ENCODE peak calls at places on chromosome 9, in eight cellular contexts. One of them, this sample, is unnamed.

GRCh38 chr9:137907776-137908175 is 30.2 kb downstream of the CACNA1B start:
- DNase-seq in GM23338: no peak
- DNase-seq in neural progenitor cell: no peak
- DNase-seq in GM20000: no peak
- DNase-seq in brain microvascular endothelial cell: no peak
- DNase-seq in coronary artery: peak; percentile 40
- DNase-seq in GM12865: no peak
- DNase-seq in neural crest cell: no peak
- DNase-seq in this sample: no peak

GRCh38 chr9:136189394-136190236 is 15.3 kb downstream of the LHX3 start:
- DNase-seq in GM23338: peak; percentile 23
- DNase-seq in neural progenitor cell: peak; percentile 57
- DNase-seq in GM20000: no peak
- DNase-seq in brain microvascular endothelial cell: no peak
- DNase-seq in coronary artery: no peak
- DNase-seq in GM12865: no peak
- DNase-seq in neural crest cell: no peak
- DNase-seq in this sample: no peak

GRCh38 chr9:6944093-6944551 is 186.3 kb downstream of the KDM4C start:
- DNase-seq in GM23338: no peak
- DNase-seq in neural progenitor cell: no peak
- DNase-seq in GM20000: no peak
- DNase-seq in brain microvascular endothelial cell: peak; percentile 51
- DNase-seq in coronary artery: no peak
- DNase-seq in GM12865: no peak
- DNase-seq in neural crest cell: no peak
- DNase-seq in this sample: no peak

GRCh38 chr9:127149463-127150390 is 27.3 kb upstream of the ANGPTL2 start:
- DNase-seq in GM23338: no peak
- DNase-seq in neural progenitor cell: no peak
- DNase-seq in GM20000: no peak
- DNase-seq in brain microvascular endothelial cell: no peak
- DNase-seq in coronary artery: no peak
- DNase-seq in GM12865: no peak
- DNase-seq in neural crest cell: no peak
- DNase-seq in this sample: no peak

GRCh38 chr9:136529516-136530471 is 16.1 kb downstream of the NOTCH1 start:
- DNase-seq in GM23338: peak; percentile 68
- DNase-seq in neural progenitor cell: peak; percentile 56
- DNase-seq in GM20000: no peak
- DNase-seq in brain microvascular endothelial cell: no peak
- DNase-seq in coronary artery: no peak
- DNase-seq in GM12865: no peak
- DNase-seq in neural crest cell: no peak
- DNase-seq in this sample: no peak

GRCh38 chr9:38416461-38416860 is 7.8 kb downstream of the IGFBPL1 start:
- DNase-seq in GM23338: no peak
- DNase-seq in neural progenitor cell: no peak
- DNase-seq in GM20000: no peak
- DNase-seq in brain microvascular endothelial cell: no peak
- DNase-seq in coronary artery: no peak
- DNase-seq in GM12865: no peak
- DNase-seq in neural crest cell: no peak
- DNase-seq in this sample: no peak

GRCh38 chr9:127267793-127268507 is 3.4 kb downstream of the GARNL3 start:
- DNase-seq in GM23338: no peak
- DNase-seq in neural progenitor cell: no peak
- DNase-seq in GM20000: no peak
- DNase-seq in brain microvascular endothelial cell: no peak
- DNase-seq in coronary artery: no peak
- DNase-seq in GM12865: peak; percentile 74
- DNase-seq in neural crest cell: no peak
- DNase-seq in this sample: no peak

GRCh38 chr9:86141843-86142242 is 42.5 kb upstream of the GOLM1 start:
- DNase-seq in GM23338: no peak
- DNase-seq in neural progenitor cell: no peak
- DNase-seq in GM20000: no peak
- DNase-seq in brain microvascular endothelial cell: no peak
- DNase-seq in coronary artery: no peak
- DNase-seq in GM12865: no peak
- DNase-seq in neural crest cell: no peak
- DNase-seq in this sample: no peak

GRCh38 chr9:115135786-115136185 is 17.8 kb upstream of the TNC start:
- DNase-seq in GM23338: no peak
- DNase-seq in neural progenitor cell: no peak
- DNase-seq in GM20000: no peak
- DNase-seq in brain microvascular endothelial cell: peak; percentile 59
- DNase-seq in coronary artery: no peak
- DNase-seq in GM12865: no peak
- DNase-seq in neural crest cell: no peak
- DNase-seq in this sample: no peak

GRCh38 chr9:128088253-128088945 is 20.4 kb downstream of the SLC25A25 start:
- DNase-seq in GM23338: no peak
- DNase-seq in neural progenitor cell: no peak
- DNase-seq in GM20000: no peak
- DNase-seq in brain microvascular endothelial cell: no peak
- DNase-seq in coronary artery: no peak
- DNase-seq in GM12865: no peak
- DNase-seq in neural crest cell: no peak
- DNase-seq in this sample: no peak

GRCh38 chr9:33709241-33709640 is 86.1 kb upstream of the PRSS3 start:
- DNase-seq in GM23338: no peak
- DNase-seq in neural progenitor cell: no peak
- DNase-seq in GM20000: no peak
- DNase-seq in brain microvascular endothelial cell: no peak
- DNase-seq in coronary artery: no peak
- DNase-seq in GM12865: no peak
- DNase-seq in neural crest cell: no peak
- DNase-seq in this sample: no peak

GRCh38 chr9:88740844-88741243 is 205.9 kb downstream of the NXNL2 start:
- DNase-seq in GM23338: no peak
- DNase-seq in neural progenitor cell: no peak
- DNase-seq in GM20000: no peak
- DNase-seq in brain microvascular endothelial cell: no peak
- DNase-seq in coronary artery: no peak
- DNase-seq in GM12865: no peak
- DNase-seq in neural crest cell: no peak
- DNase-seq in this sample: no peak
- TF ChIP-seq CTCF in GM23338: no peak
- TF ChIP-seq CTCF in neural progenitor cell: no peak
- TF ChIP-seq CTCF in GM20000: no peak
- TF ChIP-seq CTCF in brain microvascular endothelial cell: no peak
- TF ChIP-seq CTCF in coronary artery: no peak
- TF ChIP-seq CTCF in GM12865: no peak
- TF ChIP-seq CTCF in neural crest cell: no peak
- TF ChIP-seq CTCF in this sample: no peak

GRCh38 chr9:81687521-81688261 is 1.7 kb downstream of the TLE1 start:
- DNase-seq in GM23338: peak; percentile 86
- DNase-seq in neural progenitor cell: peak; percentile 74
- DNase-seq in GM20000: peak; percentile 34
- DNase-seq in brain microvascular endothelial cell: no peak
- DNase-seq in coronary artery: peak; percentile 84
- DNase-seq in GM12865: peak; percentile 47
- DNase-seq in neural crest cell: peak; percentile 48
- DNase-seq in this sample: peak; percentile 6

GRCh38 chr9:81683704-81684103 is 5.6 kb downstream of the TLE1 start:
- DNase-seq in GM23338: no peak
- DNase-seq in neural progenitor cell: no peak
- DNase-seq in GM20000: no peak
- DNase-seq in brain microvascular endothelial cell: no peak
- DNase-seq in coronary artery: no peak
- DNase-seq in GM12865: no peak
- DNase-seq in neural crest cell: no peak
- DNase-seq in this sample: no peak

GRCh38 chr9:81685763-81686613 is 3.4 kb downstream of the TLE1 start:
- DNase-seq in GM23338: no peak
- DNase-seq in neural progenitor cell: no peak
- DNase-seq in GM20000: no peak
- DNase-seq in brain microvascular endothelial cell: peak; percentile 27
- DNase-seq in coronary artery: no peak
- DNase-seq in GM12865: peak; percentile 30
- DNase-seq in neural crest cell: no peak
- DNase-seq in this sample: no peak

GRCh38 chr9:81689343-81690175 is at the start of gene TLE1:
- DNase-seq in GM23338: peak; percentile 99
- DNase-seq in neural progenitor cell: peak; percentile 100
- DNase-seq in GM20000: peak; percentile 51
- DNase-seq in brain microvascular endothelial cell: peak; percentile 100
- DNase-seq in coronary artery: peak; percentile 100
- DNase-seq in GM12865: peak; percentile 95
- DNase-seq in neural crest cell: peak; percentile 99
- DNase-seq in this sample: peak; percentile 84

DNA sequence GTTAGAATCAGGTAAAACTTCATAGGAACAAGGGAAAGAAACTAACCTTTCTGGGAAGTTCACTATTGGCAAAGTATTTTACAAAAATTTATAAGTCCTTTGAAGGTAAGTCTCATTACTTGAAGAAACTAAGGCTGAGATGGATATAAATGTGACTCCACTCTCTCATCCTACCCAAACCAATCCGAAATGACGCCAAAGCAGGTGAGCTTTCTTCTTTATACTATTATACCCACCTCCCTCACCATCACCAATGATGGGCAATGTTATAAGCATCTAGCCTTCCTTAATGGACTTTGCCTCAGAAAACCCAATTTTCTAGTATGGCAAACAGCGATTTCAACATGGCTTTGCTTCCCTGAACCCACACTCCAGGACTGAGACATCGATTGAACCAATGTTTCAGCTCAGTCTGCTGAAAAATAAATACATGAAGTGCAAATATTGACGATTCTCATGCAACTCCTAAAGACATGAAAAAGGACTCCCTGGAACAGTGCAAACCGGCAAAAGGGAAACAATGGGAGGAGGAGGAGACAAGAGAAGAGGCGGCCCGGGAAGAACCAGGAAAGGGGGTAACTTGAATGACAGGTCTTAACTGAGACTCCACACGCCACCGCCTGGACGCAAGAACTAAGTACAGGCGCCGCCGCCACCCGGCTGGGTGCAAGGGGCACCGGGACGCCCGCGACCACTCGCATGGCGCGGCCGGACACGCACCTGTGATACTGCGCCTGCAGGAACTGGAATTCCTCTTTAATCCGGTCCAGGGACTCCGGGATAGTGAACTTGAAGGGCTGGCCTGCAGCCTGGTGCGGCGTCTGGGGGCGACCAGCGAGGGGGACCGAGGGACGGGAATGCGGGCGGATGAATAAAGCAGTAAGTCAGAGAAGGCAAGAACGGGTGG is 2.5 kb downstream of the TLE1 start:
- DNase-seq in GM23338: peak; percentile 96
- DNase-seq in neural progenitor cell: peak; percentile 96
- DNase-seq in GM20000: peak; percentile 40
- DNase-seq in brain microvascular endothelial cell: peak; percentile 71
- DNase-seq in coronary artery: peak; percentile 88
- DNase-seq in GM12865: peak; percentile 83
- DNase-seq in neural crest cell: peak; percentile 76
- DNase-seq in this sample: peak; percentile 56
- TF ChIP-seq CTCF in GM23338: peak; percentile 61
- TF ChIP-seq CTCF in neural progenitor cell: peak; percentile 74
- TF ChIP-seq CTCF in GM20000: no peak
- TF ChIP-seq CTCF in brain microvascular endothelial cell: peak; percentile 61
- TF ChIP-seq CTCF in coronary artery: peak; percentile 67
- TF ChIP-seq CTCF in GM12865: peak; percentile 60
- TF ChIP-seq CTCF in neural crest cell: peak; percentile 76
- TF ChIP-seq CTCF in this sample: peak; percentile 54

DNA sequence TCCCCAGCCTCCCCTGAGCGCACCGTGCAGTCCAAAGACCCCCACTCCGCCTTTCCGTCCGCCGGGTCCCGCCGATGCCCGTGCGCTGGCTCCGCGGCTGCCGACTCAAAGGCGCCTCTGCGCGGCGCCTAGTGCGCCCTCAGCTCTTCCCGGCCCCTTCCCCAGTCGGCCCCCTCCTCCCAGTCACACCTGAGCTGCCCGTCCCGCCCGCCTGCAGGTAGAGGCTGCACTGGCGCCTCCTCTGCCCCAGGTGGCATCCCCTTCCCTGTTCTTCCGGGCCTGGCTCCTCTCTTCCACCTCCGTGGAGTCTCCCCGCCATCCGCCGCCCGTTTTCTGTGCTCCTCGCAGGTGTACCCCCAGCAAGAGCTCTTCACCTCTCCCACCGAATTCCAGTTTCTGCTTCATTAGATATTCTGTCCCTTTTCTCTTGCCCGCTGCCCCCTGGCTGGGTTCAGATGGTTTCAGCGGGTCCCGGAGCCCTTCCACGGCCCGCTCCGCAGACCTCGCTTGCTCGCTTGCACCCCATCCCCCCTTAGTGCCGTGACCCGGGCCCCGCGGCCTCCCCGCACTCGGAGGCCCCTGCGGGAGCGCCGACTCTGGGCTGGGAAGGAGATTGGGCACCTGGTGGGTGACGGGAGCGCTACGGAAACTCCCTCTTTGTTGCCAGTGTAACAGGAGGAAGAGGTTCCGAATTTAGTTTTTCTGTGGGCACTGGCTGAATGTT is 707 bp downstream of the SLC44A1 start:
- DNase-seq in GM23338: peak; percentile 94
- DNase-seq in neural progenitor cell: peak; percentile 53
- DNase-seq in GM20000: peak; percentile 48
- DNase-seq in brain microvascular endothelial cell: no peak
- DNase-seq in coronary artery: peak; percentile 83
- DNase-seq in GM12865: peak; percentile 67
- DNase-seq in neural crest cell: peak; percentile 23
- DNase-seq in this sample: peak; percentile 44
- TF ChIP-seq CTCF in GM23338: peak; percentile 65
- TF ChIP-seq CTCF in neural progenitor cell: peak; percentile 29
- TF ChIP-seq CTCF in GM20000: no peak
- TF ChIP-seq CTCF in brain microvascular endothelial cell: peak; percentile 26
- TF ChIP-seq CTCF in coronary artery: no peak
- TF ChIP-seq CTCF in GM12865: no peak
- TF ChIP-seq CTCF in neural crest cell: no peak
- TF ChIP-seq CTCF in this sample: no peak

GRCh38 chr9:120299785-120300184 is 280.2 kb downstream of the CDK5RAP2 start:
- DNase-seq in GM23338: peak; percentile 45
- DNase-seq in neural progenitor cell: peak; percentile 10
- DNase-seq in GM20000: no peak
- DNase-seq in brain microvascular endothelial cell: no peak
- DNase-seq in coronary artery: no peak
- DNase-seq in GM12865: no peak
- DNase-seq in neural crest cell: no peak
- DNase-seq in this sample: no peak
- TF ChIP-seq CTCF in GM23338: peak; percentile 71
- TF ChIP-seq CTCF in neural progenitor cell: peak; percentile 35
- TF ChIP-seq CTCF in GM20000: no peak
- TF ChIP-seq CTCF in brain microvascular endothelial cell: no peak
- TF ChIP-seq CTCF in coronary artery: no peak
- TF ChIP-seq CTCF in GM12865: no peak
- TF ChIP-seq CTCF in neural crest cell: no peak
- TF ChIP-seq CTCF in this sample: no peak